ENCODE peak calls at places on chromosomes 6 and 20, in ten cellular contexts. J, O, H, P, N, S, T, C, R and D are unnamed samples.

GRCh38 chr6:137076277-137077068 is 31.7 kb upstream of the IL20RA start:
- DNase-seq in P (peak; percentile 30), H (peak; percentile 80), N (peak; percentile 85), C (peak; percentile 30), S (peak; percentile 40), O (peak; percentile 80), J (peak; percentile 14), R (peak; percentile 54), T (peak; percentile 87), D (no peak)

GRCh38 chr6:89955364-89955763 is 61.1 kb downstream of the GJA10 start:
- DNase-seq in H (no peak), T (no peak), R (no peak), N (no peak), C (no peak), S (no peak), P (no peak), J (no peak), O (no peak), D (no peak)

GRCh38 chr20:55977723-55978481 is 27.4 kb downstream of the CBLN4 start:
- DNase-seq in N (no peak), H (no peak), C (no peak), T (no peak), R (no peak), J (no peak), P (no peak), S (no peak), O (no peak), D (no peak)

GRCh38 chr6:160129886-160130615 is 8.4 kb downstream of the SLC22A1 start:
- DNase-seq in P (no peak), N (no peak), S (no peak), O (no peak), J (no peak), C (no peak), R (no peak), H (no peak), T (no peak), D (no peak)

GRCh38 chr20:11844691-11845090 is 73.0 kb upstream of the BTBD3 start:
- DNase-seq in T (no peak), C (no peak), P (no peak), J (no peak), R (no peak), N (no peak), H (no peak), O (no peak), S (peak; percentile 71), D (no peak)

GRCh38 chr20:19828233-19828632 is 70.2 kb downstream of the RIN2 start:
- DNase-seq in C (no peak), J (no peak), O (no peak), T (peak; percentile 26), P (no peak), H (peak; percentile 63), N (no peak), R (peak; percentile 4), S (peak; percentile 58), D (no peak)

GRCh38 chr6:148325316-148326068 is 17.1 kb upstream of the SASH1 start:
- DNase-seq in C (no peak), R (no peak), T (no peak), O (no peak), N (no peak), J (no peak), P (no peak), H (no peak), S (no peak), D (no peak)

GRCh38 chr20:61044499-61044898 is 207.6 kb upstream of the CDH4 start:
- DNase-seq in P (no peak), N (no peak), J (no peak), H (no peak), S (no peak), T (no peak), R (no peak), C (no peak), O (no peak), D (no peak)

GRCh38 chr20:9409981-9410380 is 104.4 kb upstream of the LAMP5 start:
- DNase-seq in H (no peak), O (no peak), S (peak; percentile 90), R (no peak), C (no peak), N (no peak), T (no peak), P (no peak), J (peak; percentile 21), D (no peak)

GRCh38 chr6:132526461-132526860 is 11.6 kb upstream of the TAAR9 start:
- DNase-seq in T (no peak), N (no peak), O (no peak), C (no peak), H (no peak), S (no peak), R (no peak), J (no peak), P (no peak), D (no peak)

GRCh38 chr20:42082611-42083010 is 464.4 kb upstream of the CHD6 start:
- DNase-seq in N (no peak), O (no peak), H (peak; percentile 78), S (no peak), C (no peak), J (no peak), T (peak; percentile 48), R (no peak), P (no peak), D (no peak)

GRCh38 chr6:149484733-149485700 is at the start of gene ZC3H12D:
- DNase-seq in S (peak; percentile 25), R (no peak), P (peak; percentile 67), T (peak; percentile 46), O (peak; percentile 86), N (peak; percentile 16), C (peak; percentile 82), J (peak; percentile 11), H (peak; percentile 71), D (no peak)

GRCh38 chr6:79070206-79070825 is 7.7 kb downstream of the PHIP start:
- DNase-seq in T (no peak), J (no peak), C (no peak), H (no peak), S (peak; percentile 16), O (no peak), P (no peak), N (no peak), R (no peak), D (no peak)

GRCh38 chr6:167738386-167738785 is 88.3 kb upstream of the AFDN start:
- DNase-seq in S (no peak), H (no peak), J (no peak), P (no peak), R (no peak), T (no peak), C (no peak), N (no peak), O (no peak), D (no peak)

GRCh38 chr6:1872649-1873131 is 263.0 kb downstream of the FOXC1 start:
- DNase-seq in H (peak; percentile 29), O (no peak), J (no peak), N (no peak), C (no peak), R (peak; percentile 0), S (peak; percentile 56), P (no peak), T (peak; percentile 43), D (no peak)

GRCh38 chr20:25339608-25340007 is 51.0 kb downstream of the ABHD12 start:
- DNase-seq in J (no peak), S (no peak), H (no peak), R (no peak), P (no peak), T (peak; percentile 87), O (no peak), C (no peak), N (peak; percentile 70), D (no peak)

GRCh38 chr20:36542019-36542488 is 735 bp downstream of the MYL9 start:
- DNase-seq in N (peak; percentile 71), P (no peak), T (no peak), O (no peak), J (no peak), H (peak; percentile 13), C (no peak), R (no peak), S (no peak), D (no peak)

GRCh38 chr6:89411269-89412070 is 603 bp downstream of the RRAGD start:
- DNase-seq in J (no peak), O (peak; percentile 34), S (no peak), C (no peak), H (no peak), P (peak; percentile 13), R (peak; percentile 49), N (peak; percentile 18), T (peak; percentile 27), D (no peak)

GRCh38 chr6:137115653-137116052 is 57.8 kb downstream of the IL22RA2 start:
- DNase-seq in S (no peak), H (no peak), T (no peak), O (no peak), R (peak; percentile 18), P (no peak), C (no peak), N (peak; percentile 9), J (no peak), D (no peak)

GRCh38 chr6:16450821-16451220 is 212.4 kb downstream of the GMPR start:
- DNase-seq in O (no peak), H (no peak), T (no peak), P (no peak), N (no peak), C (no peak), R (no peak), S (peak; percentile 61), J (no peak), D (no peak)

GRCh38 chr6:150068173-150068785 is 642 bp downstream of the ULBP3 start:
- DNase-seq in R (no peak), H (no peak), S (no peak), P (no peak), J (no peak), N (no peak), O (peak; percentile 4), T (no peak), C (no peak), D (no peak)

GRCh38 chr6:155314773-155315515 is 660 bp upstream of the TFB1M start:
- DNase-seq in H (peak; percentile 86), R (peak; percentile 96), P (no peak), T (peak; percentile 85), S (peak; percentile 75), O (peak; percentile 78), J (peak; percentile 57), N (no peak), C (peak; percentile 25), D (no peak)

GRCh38 chr6:81561071-81561564 is 191.4 kb downstream of the TENT5A start:
- DNase-seq in T (no peak), S (peak; percentile 51), N (no peak), H (peak; percentile 77), P (no peak), J (no peak), O (peak; percentile 71), R (no peak), C (no peak), D (no peak)

GRCh38 chr6:157461000-157461915 is 80.3 kb downstream of the ZDHHC14 start:
- DNase-seq in O (no peak), J (no peak), C (no peak), S (peak; percentile 60), R (no peak), N (no peak), H (peak; percentile 46), T (peak; percentile 89), P (peak; percentile 46), D (no peak)